ENCODE peak calls at places on chromosomes 6 and 20, in seven cellular contexts. R is endodermal cell; S is adrenal gland; U is esophagus muscularis mucosa; P is transverse colon; E is naive thymus-derived CD4-positive, alpha-beta T cell; A is prostate gland. I is an unnamed sample.

GRCh38 chr6:140858381-140858971 is 1274.2 kb upstream of the GJE1 start:
- DNase-seq in A (no peak), R (no peak), E (no peak), S (no peak), U (no peak), P (no peak), I (no peak)

GRCh38 chr6:57048577-57048976 is 2.1 kb downstream of the KIAA1586 start:
- DNase-seq in P (no peak), S (no peak), R (no peak), E (no peak), U (no peak), A (no peak), I (no peak)

GRCh38 chr20:50792708-50793574 is 1.9 kb upstream of the BCAS4 start:
- DNase-seq in P (no peak), R (no peak), E (no peak), A (no peak), S (no peak), U (no peak), I (no peak)

GRCh38 chr6:132068766-132069165 is 117.6 kb upstream of the CCN2 start:
- DNase-seq in R (no peak), S (no peak), A (no peak), U (no peak), E (no peak), P (no peak), I (no peak)

GRCh38 chr6:39543117-39543516 is 182.1 kb downstream of the KIF6 start:
- DNase-seq in S (no peak), R (no peak), A (no peak), P (peak; percentile 23), U (peak; percentile 93), E (no peak), I (no peak)

GRCh38 chr20:17531537-17532025 is 402 bp upstream of the BFSP1 start:
- DNase-seq in A (no peak), E (no peak), R (no peak), S (no peak), U (no peak), P (no peak), I (no peak)

GRCh38 chr6:107698146-107698545 is 126.0 kb downstream of the SCML4 start:
- DNase-seq in A (no peak), E (no peak), R (peak; percentile 13), P (no peak), U (no peak), S (no peak), I (no peak)

GRCh38 chr20:4076671-4077070 is 61.3 kb upstream of the RNF24 start:
- DNase-seq in P (no peak), A (peak; percentile 50), R (no peak), E (no peak), S (peak; percentile 89), U (no peak), I (no peak)

GRCh38 chr6:128278876-128279275 is 241.5 kb downstream of the PTPRK start:
- DNase-seq in P (no peak), R (no peak), A (no peak), E (no peak), U (no peak), S (no peak), I (no peak)

GRCh38 chr20:40082436-40082835 is 606.6 kb downstream of the MAFB start:
- DNase-seq in P (no peak), S (no peak), R (no peak), A (no peak), E (no peak), U (no peak), I (no peak)

GRCh38 chr20:23212482-23212881 is 126.4 kb upstream of the CD93 start:
- DNase-seq in E (no peak), A (no peak), S (no peak), U (peak; percentile 57), P (no peak), R (no peak), I (no peak)

GRCh38 chr6:139603554-139603953 is 229.1 kb upstream of the CITED2 start:
- DNase-seq in P (no peak), S (no peak), A (no peak), E (no peak), U (no peak), R (no peak), I (no peak)

GRCh38 chr6:107822154-107823046 is 1.7 kb downstream of the SCML4 start:
- DNase-seq in S (no peak), E (peak; percentile 78), R (peak; percentile 35), P (peak; percentile 26), U (peak; percentile 64), A (no peak), I (peak; percentile 75)

GRCh38 chr20:18276821-18277220 is 11.5 kb upstream of the ZNF133 start:
- DNase-seq in S (peak; percentile 81), P (peak; percentile 77), E (peak; percentile 12), A (peak; percentile 70), R (peak; percentile 94), U (no peak), I (peak; percentile 79)

GRCh38 chr6:43180058-43180457 is 1.9 kb upstream of the CUL9 start:
- DNase-seq in R (no peak), S (no peak), E (no peak), A (no peak), U (no peak), P (no peak), I (no peak)

GRCh38 chr6:16548121-16548520 is 213.1 kb downstream of the ATXN1 start:
- DNase-seq in U (no peak), A (no peak), S (no peak), R (no peak), P (no peak), E (no peak), I (no peak)

GRCh38 chr6:63882208-63882607 is 246.6 kb downstream of the PHF3 start:
- DNase-seq in S (no peak), U (no peak), P (no peak), R (peak; percentile 58), E (no peak), A (no peak), I (no peak)

GRCh38 chr6:38482466-38482865 is 157.3 kb downstream of the BTBD9 start:
- DNase-seq in S (no peak), R (no peak), P (no peak), U (no peak), A (no peak), E (no peak), I (no peak)

GRCh38 chr20:37311710-37312355 is 22.4 kb downstream of the MANBAL start:
- DNase-seq in P (no peak), S (no peak), U (no peak), E (no peak), R (no peak), A (no peak), I (no peak)

GRCh38 chr6:115733426-115733825 is 327.3 kb downstream of the FRK start:
- DNase-seq in R (no peak), A (no peak), S (no peak), E (no peak), P (no peak), U (no peak), I (no peak)

GRCh38 chr6:2749972-2750600 is 636 bp downstream of the MYLK4 start:
- DNase-seq in S (peak; percentile 64), R (peak; percentile 85), E (peak; percentile 32), P (peak; percentile 70), U (no peak), A (peak; percentile 44), I (peak; percentile 56)

GRCh38 chr6:124964084-124964763 is 2.0 kb downstream of the RNF217 start:
- DNase-seq in U (no peak), R (no peak), A (no peak), P (peak; percentile 51), S (peak; percentile 72), E (no peak), I (peak; percentile 85)

DNA sequence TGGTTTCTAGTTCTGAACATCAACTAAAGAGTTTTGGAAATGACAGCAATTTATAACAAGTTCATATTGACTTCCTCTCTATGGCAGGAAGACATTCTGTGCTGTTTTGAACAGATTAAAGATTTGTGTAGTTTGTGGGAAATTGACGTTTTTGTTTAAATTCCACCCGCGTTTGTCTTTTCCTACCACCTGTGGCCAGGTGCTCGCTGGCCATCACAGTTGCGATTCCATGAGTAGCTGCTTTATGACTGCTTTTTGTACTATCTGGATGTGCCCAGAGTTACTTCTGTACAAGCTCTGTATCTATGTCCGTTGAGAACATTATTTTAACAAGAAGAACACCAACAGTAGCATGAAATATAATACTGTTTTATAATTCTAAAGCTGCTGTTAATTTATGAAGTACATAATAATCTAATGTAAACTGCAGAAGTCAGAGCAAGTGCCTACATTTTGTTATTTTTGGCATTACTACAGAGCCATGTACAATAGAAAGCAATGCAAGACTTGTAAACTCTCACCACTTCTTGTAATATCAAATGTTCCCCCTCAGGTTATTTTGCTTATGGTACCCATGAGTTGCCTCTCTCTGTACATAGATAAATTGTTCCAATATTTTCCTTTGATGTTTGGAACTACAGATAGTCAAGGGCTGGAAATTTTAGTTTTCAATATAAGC is 33.5 kb downstream of the ZBTB2 start:
- DNase-seq in R (peak; percentile 13), E (no peak), U (no peak), A (no peak), S (no peak), P (no peak), I (no peak)
- H3K36me3 ChIP-seq in R (peaks cover 34% of the 10 kb centered on the region), E (peaks cover 4% of the 10 kb centered on the region), U (peaks cover 19% of the 10 kb centered on the region), A (no peaks in the 10 kb centered on the region), S (peaks cover 4% of the 10 kb centered on the region), P (no peaks in the 10 kb centered on the region), I (no peaks in the 10 kb centered on the region)

DNA sequence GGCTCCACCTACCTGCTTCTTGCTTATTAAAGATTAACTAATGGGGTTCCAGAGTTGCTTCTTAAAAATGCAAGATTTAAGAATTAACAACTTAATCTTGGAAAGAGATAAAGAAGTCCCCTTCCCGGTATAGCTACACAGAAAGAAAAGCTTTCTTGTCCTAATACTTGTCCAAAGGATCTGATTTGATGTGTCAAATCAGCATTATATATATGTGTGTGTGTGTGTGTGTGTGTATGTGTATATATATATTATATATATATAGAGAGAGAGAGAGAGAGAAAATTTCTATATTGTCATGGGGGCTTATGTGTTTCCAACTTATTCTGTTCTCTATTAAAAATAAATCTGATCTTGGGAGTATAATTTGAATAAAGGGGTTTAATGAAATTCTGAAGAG is 4.6 kb upstream of the HMGN4 start:
- DNase-seq in R (no peak), A (no peak), P (no peak), S (no peak), E (no peak), U (no peak), I (no peak)
- H3K27ac ChIP-seq in R (peak overlapping the region; percentile 71), A (peak overlapping the region; percentile 73), P (peak overlapping the region; percentile 86), S (peak overlapping the region; percentile 62), E (peak overlapping the region; percentile 72), U (peak overlapping the region; percentile 85), I (peak overlapping the region; percentile 54)

GRCh38 chr20:31738729-31739549 is at the start of gene TPX2:
- DNase-seq in U (peak; percentile 98), R (peak; percentile 99), E (peak; percentile 66), A (peak; percentile 97), P (peak; percentile 95), S (peak; percentile 97), I (peak; percentile 99)

GRCh38 chr20:31739550-31739863 is 417 bp downstream of the TPX2 start:
- DNase-seq in E (no peak), P (no peak), A (no peak), R (no peak), S (no peak), U (no peak), I (no peak)

GRCh38 chr20:31740656-31741323 is 1.7 kb downstream of the TPX2 start:
- DNase-seq in R (no peak), P (no peak), U (no peak), S (no peak), A (no peak), E (no peak), I (no peak)

GRCh38 chr20:31740208-31740607 is 1.1 kb downstream of the TPX2 start:
- DNase-seq in P (no peak), R (no peak), U (no peak), E (no peak), A (no peak), S (no peak), I (peak; percentile 2)
- H3K36me3 ChIP-seq in P (no peaks in the 10 kb centered on the region), R (peaks cover 12% of the 10 kb centered on the region), U (no peaks in the 10 kb centered on the region), E (no peaks in the 10 kb centered on the region), A (no peaks in the 10 kb centered on the region), S (no peaks in the 10 kb centered on the region), I (no peaks in the 10 kb centered on the region)

GRCh38 chr6:165218816-165219215 is 90.6 kb downstream of the C6orf118 start:
- DNase-seq in P (no peak), A (no peak), R (no peak), S (no peak), E (no peak), U (peak; percentile 29), I (no peak)
- H3K27ac ChIP-seq in P (no peak overlapping the region), A (no peak overlapping the region), R (no peak overlapping the region), S (no peak overlapping the region), E (no peak overlapping the region), U (no peak overlapping the region), I (no peak overlapping the region)

I was measured in small intestine.